ENCODE peak calls at places on chromosomes 5 and 9, in four cellular contexts. One of them, this sample, is unnamed.

GRCh38 chr5:137957948-137958347 is 68.7 kb downstream of the PKD2L2 start:
- DNase-seq in mesenchymal stem cell: no peak
- DNase-seq in trophoblast cell: no peak
- DNase-seq in IMR-90: no peak
- DNase-seq in this sample: no peak

GRCh38 chr9:99134893-99135341 is 30.0 kb downstream of the TGFBR1 start:
- DNase-seq in mesenchymal stem cell: peak
- DNase-seq in trophoblast cell: no peak
- DNase-seq in IMR-90: peak
- DNase-seq in this sample: no peak

GRCh38 chr9:16028516-16028915 is 475.7 kb downstream of the CCDC171 start:
- DNase-seq in trophoblast cell: peak
- DNase-seq in mesenchymal stem cell: peak
- DNase-seq in IMR-90: peak
- DNase-seq in this sample: no peak

GRCh38 chr5:67085616-67086015 is 111.0 kb downstream of the CD180 start:
- DNase-seq in trophoblast cell: no peak
- DNase-seq in mesenchymal stem cell: no peak
- DNase-seq in IMR-90: no peak
- DNase-seq in this sample: no peak

GRCh38 chr5:131533844-131534243 is 101.2 kb downstream of the RAPGEF6 start:
- DNase-seq in IMR-90: no peak
- DNase-seq in trophoblast cell: no peak
- DNase-seq in mesenchymal stem cell: no peak
- DNase-seq in this sample: no peak

GRCh38 chr9:130912932-130913598 is 16.5 kb upstream of the QRFP start:
- DNase-seq in IMR-90: peak
- DNase-seq in mesenchymal stem cell: no peak
- DNase-seq in trophoblast cell: peak
- DNase-seq in this sample: peak

GRCh38 chr5:58156977-58157701 is 302.7 kb downstream of the PLK2 start:
- DNase-seq in mesenchymal stem cell: peak
- DNase-seq in IMR-90: peak
- DNase-seq in trophoblast cell: peak
- DNase-seq in this sample: no peak

GRCh38 chr9:76414656-76415055 is 20.4 kb upstream of the RFK start:
- DNase-seq in mesenchymal stem cell: no peak
- DNase-seq in IMR-90: peak
- DNase-seq in trophoblast cell: no peak
- DNase-seq in this sample: peak

GRCh38 chr9:15211160-15211993 is 95.6 kb downstream of the TTC39B start:
- DNase-seq in IMR-90: peak
- DNase-seq in trophoblast cell: peak
- DNase-seq in mesenchymal stem cell: peak
- DNase-seq in this sample: peak

GRCh38 chr9:100355561-100355960 is 2.8 kb upstream of the TEX10 start:
- DNase-seq in IMR-90: no peak
- DNase-seq in mesenchymal stem cell: peak
- DNase-seq in trophoblast cell: no peak
- DNase-seq in this sample: no peak

GRCh38 chr5:172666251-172666650 is 25.2 kb downstream of the NEURL1B start:
- DNase-seq in IMR-90: peak
- DNase-seq in mesenchymal stem cell: peak
- DNase-seq in trophoblast cell: peak
- DNase-seq in this sample: peak

GRCh38 chr5:82885657-82886389 is 191.4 kb downstream of the TMEM167A start:
- DNase-seq in trophoblast cell: no peak
- DNase-seq in mesenchymal stem cell: peak
- DNase-seq in IMR-90: peak
- DNase-seq in this sample: peak

GRCh38 chr9:124757589-124757988 is 13.5 kb downstream of the NR6A1 start:
- DNase-seq in trophoblast cell: no peak
- DNase-seq in IMR-90: no peak
- DNase-seq in mesenchymal stem cell: no peak
- DNase-seq in this sample: no peak

GRCh38 chr5:26691486-26691885 is 346.9 kb downstream of the CDH9 start:
- DNase-seq in IMR-90: no peak
- DNase-seq in mesenchymal stem cell: no peak
- DNase-seq in trophoblast cell: no peak
- DNase-seq in this sample: no peak

GRCh38 chr9:21294325-21294724 is 10.8 kb downstream of the IFNA5 start:
- DNase-seq in IMR-90: peak
- DNase-seq in trophoblast cell: peak
- DNase-seq in mesenchymal stem cell: peak
- DNase-seq in this sample: peak

GRCh38 chr5:66551920-66552319 is 44.3 kb upstream of the MAST4 start:
- DNase-seq in IMR-90: no peak
- DNase-seq in mesenchymal stem cell: no peak
- DNase-seq in trophoblast cell: peak
- DNase-seq in this sample: no peak

GRCh38 chr5:125484272-125485002 is 738.0 kb upstream of the ZNF608 start:
- DNase-seq in mesenchymal stem cell: peak
- DNase-seq in IMR-90: peak
- DNase-seq in trophoblast cell: no peak
- DNase-seq in this sample: peak

GRCh38 chr5:164354138-164354751 is 848.8 kb downstream of the MAT2B start:
- DNase-seq in mesenchymal stem cell: no peak
- DNase-seq in IMR-90: no peak
- DNase-seq in trophoblast cell: no peak
- DNase-seq in this sample: no peak

GRCh38 chr5:103511554-103511885 is 51.1 kb downstream of the NUDT12 start:
- DNase-seq in IMR-90: no peak
- DNase-seq in mesenchymal stem cell: peak
- DNase-seq in trophoblast cell: no peak
- DNase-seq in this sample: peak

GRCh38 chr5:137575211-137575610 is 76.1 kb upstream of the SPOCK1 start:
- DNase-seq in trophoblast cell: no peak
- DNase-seq in mesenchymal stem cell: no peak
- DNase-seq in IMR-90: no peak
- DNase-seq in this sample: peak

GRCh38 chr5:18179579-18179978 is 545.3 kb downstream of the TAF11L14 start:
- DNase-seq in IMR-90: no peak
- DNase-seq in mesenchymal stem cell: no peak
- DNase-seq in trophoblast cell: no peak
- DNase-seq in this sample: no peak

GRCh38 chr5:150175076-150175475 is 8.5 kb downstream of the CDX1 start:
- DNase-seq in IMR-90: no peak
- DNase-seq in trophoblast cell: no peak
- DNase-seq in mesenchymal stem cell: no peak
- DNase-seq in this sample: no peak

GRCh38 chr9:94081435-94081834 is 2.8 kb upstream of the PTPDC1 start:
- DNase-seq in trophoblast cell: no peak
- DNase-seq in mesenchymal stem cell: no peak
- DNase-seq in IMR-90: no peak
- DNase-seq in this sample: no peak

GRCh38 chr5:140346348-140347221 is at the start of gene HBEGF:
- DNase-seq in IMR-90: peak
- DNase-seq in trophoblast cell: peak
- DNase-seq in mesenchymal stem cell: peak
- DNase-seq in this sample: peak

GRCh38 chr5:97427235-97427634 is 244.2 kb upstream of the RIOK2 start:
- DNase-seq in IMR-90: no peak
- DNase-seq in trophoblast cell: no peak
- DNase-seq in mesenchymal stem cell: no peak
- DNase-seq in this sample: no peak

GRCh38 chr5:170355601-170356098 is 33.5 kb downstream of the KCNMB1 start:
- DNase-seq in trophoblast cell: no peak
- DNase-seq in mesenchymal stem cell: no peak
- DNase-seq in IMR-90: no peak
- DNase-seq in this sample: no peak

GRCh38 chr5:168683247-168683926 is 104.2 kb upstream of the PANK3 start:
- DNase-seq in IMR-90: no peak
- DNase-seq in trophoblast cell: no peak
- DNase-seq in mesenchymal stem cell: no peak
- DNase-seq in this sample: no peak

DNA sequence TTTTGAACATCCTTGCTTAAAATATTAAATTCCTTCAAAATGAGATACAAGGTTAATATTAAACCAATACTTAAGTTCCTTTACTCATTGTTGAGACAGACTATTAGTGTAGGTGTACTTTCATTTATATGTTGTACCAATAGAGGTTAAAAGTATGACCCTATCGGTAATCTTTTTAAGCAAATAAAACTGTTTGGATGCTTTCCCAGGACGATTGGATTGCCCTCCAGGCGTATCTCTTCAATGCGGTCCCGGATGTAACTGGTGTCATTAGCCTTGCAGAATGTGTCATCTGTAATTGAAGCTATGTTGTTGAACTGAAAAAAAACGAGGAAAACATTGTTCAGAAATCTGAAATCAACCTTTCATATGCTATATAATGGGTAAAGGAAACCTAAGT is 18.9 kb downstream of the OGN start:
- DNase-seq in mesenchymal stem cell: no peak
- DNase-seq in trophoblast cell: no peak
- DNase-seq in IMR-90: no peak
- DNase-seq in this sample: peak
- H3K4me2 ChIP-seq in mesenchymal stem cell: no peak
- H3K4me2 ChIP-seq in trophoblast cell: no peak
- H3K4me2 ChIP-seq in IMR-90: no peak
- H3K4me2 ChIP-seq in this sample: peak

DNA sequence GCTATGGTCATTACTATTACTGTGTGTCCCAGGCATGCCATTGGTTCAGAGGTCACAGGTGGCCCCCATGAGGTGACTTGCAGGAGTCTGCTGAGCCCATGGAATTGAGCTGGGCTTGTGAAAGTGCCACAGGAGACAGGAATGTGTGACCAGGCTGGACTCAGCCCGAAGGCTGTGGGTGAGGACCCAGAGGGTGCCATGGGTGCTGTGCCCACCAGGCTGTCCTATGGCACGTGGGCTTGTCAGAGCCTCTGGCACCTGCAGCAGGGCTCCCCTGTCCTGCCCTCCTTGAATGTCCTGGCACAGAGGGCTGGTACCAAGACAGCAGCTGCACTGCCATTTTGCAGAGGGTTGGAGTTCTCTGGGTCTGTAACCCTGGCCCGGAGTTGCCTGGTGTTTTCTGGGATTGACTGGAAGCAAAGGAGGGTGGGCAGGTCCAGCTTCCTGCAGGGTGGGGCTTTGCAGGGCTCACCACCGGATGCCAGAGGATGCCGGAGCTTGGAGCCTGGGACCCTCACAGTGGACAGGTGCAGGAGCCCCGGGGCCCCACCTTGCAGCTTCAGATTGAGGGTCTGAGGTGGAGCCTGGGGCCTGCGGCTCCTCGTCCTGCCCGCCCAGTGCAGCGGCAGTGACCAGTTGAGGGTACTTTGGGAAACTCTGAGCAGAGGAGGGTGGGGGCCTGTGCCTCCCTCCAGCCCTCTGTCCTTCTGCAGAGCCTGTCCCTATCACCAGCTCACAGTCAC is 14.2 kb downstream of the COL5A1 start:
- DNase-seq in mesenchymal stem cell: peak
- DNase-seq in IMR-90: no peak
- DNase-seq in trophoblast cell: no peak
- DNase-seq in this sample: no peak
- H3K27ac ChIP-seq in mesenchymal stem cell: no peak
- H3K27ac ChIP-seq in IMR-90: no peak
- H3K27ac ChIP-seq in trophoblast cell: no peak
- H3K27ac ChIP-seq in this sample: no peak

DNA sequence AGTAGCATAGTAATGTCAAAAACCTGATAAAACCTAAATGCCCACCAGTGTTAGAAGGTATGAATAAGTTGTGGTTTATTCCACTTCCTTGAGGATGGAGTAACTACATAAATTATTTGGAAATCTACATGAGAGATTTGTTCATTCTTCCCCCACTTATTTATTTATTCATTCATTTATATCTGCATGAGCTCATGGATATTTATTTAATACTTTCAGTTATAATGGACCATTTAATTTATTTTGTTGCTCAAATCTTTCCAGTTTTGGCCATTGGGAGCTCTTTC is 223.8 kb upstream of the S1PR3 start:
- DNase-seq in mesenchymal stem cell: no peak
- DNase-seq in trophoblast cell: no peak
- DNase-seq in IMR-90: peak
- DNase-seq in this sample: no peak
- H3K4me2 ChIP-seq in mesenchymal stem cell: no peak
- H3K4me2 ChIP-seq in trophoblast cell: no peak
- H3K4me2 ChIP-seq in IMR-90: peak
- H3K4me2 ChIP-seq in this sample: peak

DNA sequence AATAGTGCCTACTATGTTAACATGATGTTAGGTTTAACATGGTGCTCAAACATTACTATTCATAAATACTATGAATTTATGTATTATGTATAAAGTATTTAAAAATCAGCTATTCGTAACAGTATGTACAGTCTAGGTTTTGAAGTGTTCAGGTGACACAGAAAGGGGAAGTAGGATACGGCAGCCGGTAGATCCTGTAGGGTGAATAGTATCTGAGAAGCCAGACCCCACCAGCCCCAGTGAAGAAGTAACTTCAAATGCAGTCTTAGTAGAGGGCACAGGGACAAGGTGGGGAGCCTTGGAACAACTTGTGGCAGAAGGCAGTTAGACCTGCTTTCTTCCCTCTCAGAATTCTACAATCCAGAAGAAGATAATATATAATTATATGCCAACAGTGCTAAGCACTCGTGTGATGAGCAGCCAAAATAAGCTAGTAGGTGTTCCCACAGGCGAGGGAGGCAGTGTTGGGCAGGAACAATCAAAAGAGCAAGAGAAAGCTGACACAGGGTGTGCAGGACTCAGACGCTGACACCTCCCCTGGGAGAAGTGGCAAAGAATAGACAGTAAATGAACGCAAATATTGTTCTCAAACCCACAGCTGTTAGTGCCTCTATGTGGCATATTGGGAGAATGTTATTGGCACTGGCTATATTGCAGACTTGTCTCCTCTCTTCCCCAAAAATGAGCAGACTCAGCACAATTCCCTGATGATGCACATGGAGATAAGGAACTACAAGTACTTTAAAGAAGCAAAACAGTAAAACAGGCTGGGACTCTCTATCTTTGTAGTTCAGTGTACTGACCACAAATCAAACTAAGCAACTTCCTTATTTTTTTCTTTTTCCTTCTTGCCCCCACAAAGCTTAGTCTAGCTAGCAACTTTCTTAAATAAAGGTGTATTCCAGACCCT is 4.6 kb downstream of the ZNF367 start:
- DNase-seq in IMR-90: no peak
- DNase-seq in trophoblast cell: no peak
- DNase-seq in mesenchymal stem cell: no peak
- DNase-seq in this sample: no peak
- H3K27ac ChIP-seq in IMR-90: no peak
- H3K27ac ChIP-seq in trophoblast cell: no peak
- H3K27ac ChIP-seq in mesenchymal stem cell: no peak
- H3K27ac ChIP-seq in this sample: no peak

This sample was measured in PC-3.